ENCODE peak calls at places on chromosome 2, in six cellular contexts. W is coronary artery, A is mesendoderm, J is PC-9, N is NCI-H2171, O is dorsolateral prefrontal cortex. T is an unnamed sample.

GRCh38 chr2:241218131-241219029 is 29.9 kb downstream of the ANO7 start:
- DNase-seq in W (no peak), A (peak), J (peak), N (no peak), O (no peak), T (no peak)

GRCh38 chr2:224369028-224369632 is 32.8 kb downstream of the FAM124B start:
- DNase-seq in W (no peak), A (peak), J (peak), N (no peak), O (no peak), T (no peak)

GRCh38 chr2:240820607-240821428 is 799 bp upstream of the KIF1A start:
- DNase-seq in W (no peak), A (peak), J (no peak), N (peak), O (no peak), T (no peak)

GRCh38 chr2:68606759-68607158 is 36.6 kb upstream of the PROKR1 start:
- DNase-seq in W (no peak), A (no peak), J (no peak), N (no peak), O (no peak), T (no peak)

GRCh38 chr2:109371481-109372170 is 242.1 kb downstream of the SEPTIN10 start:
- DNase-seq in W (peak), A (no peak), J (no peak), N (no peak), O (no peak), T (no peak)

GRCh38 chr2:239729151-239729550 is 296.0 kb downstream of the NDUFA10 start:
- DNase-seq in W (no peak), A (no peak), J (no peak), N (no peak), O (peak), T (no peak)

GRCh38 chr2:231415029-231415428 is 19.5 kb downstream of the B3GNT7 start:
- DNase-seq in W (no peak), A (no peak), J (no peak), N (no peak), O (no peak), T (no peak)

GRCh38 chr2:128425216-128425615 is 106.5 kb upstream of the HS6ST1 start:
- DNase-seq in W (peak), A (peak), J (no peak), N (no peak), O (no peak), T (no peak)

GRCh38 chr2:216354236-216354788 is 18.0 kb downstream of the MARCHF4 start:
- DNase-seq in W (no peak), A (no peak), J (no peak), N (no peak), O (no peak), T (no peak)

GRCh38 chr2:130796280-130796679 is 40.4 kb upstream of the ARHGEF4 start:
- DNase-seq in W (no peak), A (peak), J (no peak), N (no peak), O (no peak), T (no peak)

GRCh38 chr2:55268288-55268906 is 634 bp downstream of the MTIF2 start:
- DNase-seq in W (no peak), A (no peak), J (no peak), N (no peak), O (no peak), T (no peak)

GRCh38 chr2:198371902-198372611 is 567.7 kb downstream of the PLCL1 start:
- DNase-seq in W (no peak), A (no peak), J (no peak), N (no peak), O (no peak), T (peak)

GRCh38 chr2:187593697-187594096 is 39.5 kb upstream of the TFPI start:
- DNase-seq in W (no peak), A (no peak), J (no peak), N (no peak), O (no peak), T (no peak)

GRCh38 chr2:192544371-192544955 is 349.7 kb upstream of the TMEFF2 start:
- DNase-seq in W (no peak), A (no peak), J (no peak), N (no peak), O (no peak), T (peak)

GRCh38 chr2:99729104-99729503 is 239.3 kb upstream of the REV1 start:
- DNase-seq in W (no peak), A (peak), J (no peak), N (no peak), O (no peak), T (no peak)

GRCh38 chr2:174794851-174795374 is 30.6 kb upstream of the CHRNA1 start:
- DNase-seq in W (no peak), A (no peak), J (no peak), N (no peak), O (no peak), T (no peak)

GRCh38 chr2:112869258-112869842 is 32.8 kb upstream of the IL1B start:
- DNase-seq in W (no peak), A (no peak), J (peak), N (peak), O (no peak), T (peak)

GRCh38 chr2:190023860-190024259 is 38.7 kb downstream of the MSTN start:
- DNase-seq in W (no peak), A (peak), J (no peak), N (peak), O (no peak), T (peak)

GRCh38 chr2:192675640-192676039 is 480.9 kb upstream of the TMEFF2 start:
- DNase-seq in W (no peak), A (no peak), J (no peak), N (no peak), O (no peak), T (no peak)

GRCh38 chr2:33146112-33146511 is 199.4 kb downstream of the LTBP1 start:
- DNase-seq in W (no peak), A (no peak), J (no peak), N (no peak), O (no peak), T (no peak)

GRCh38 chr2:237904806-237905599 is 45.6 kb downstream of the RAMP1 start:
- DNase-seq in W (peak), A (no peak), J (no peak), N (no peak), O (no peak), T (no peak)

GRCh38 chr2:215460682-215461081 is 24.8 kb upstream of the FN1 start:
- DNase-seq in W (no peak), A (no peak), J (no peak), N (no peak), O (no peak), T (peak)

GRCh38 chr2:23135481-23136100 is 249.4 kb upstream of the KLHL29 start:
- DNase-seq in W (peak), A (peak), J (no peak), N (no peak), O (peak), T (peak)

GRCh38 chr2:108619916-108620620 is 85.8 kb downstream of the LIMS1 start:
- DNase-seq in W (no peak), A (no peak), J (no peak), N (peak), O (no peak), T (no peak)

GRCh38 chr2:71602115-71602495 is 148.7 kb downstream of the DYSF start:
- DNase-seq in W (no peak), A (no peak), J (no peak), N (no peak), O (peak), T (no peak)

GRCh38 chr2:217387776-217388381 is 528.0 kb upstream of the TNP1 start:
- DNase-seq in W (no peak), A (no peak), J (peak), N (no peak), O (no peak), T (no peak)

GRCh38 chr2:8583400-8584173 is 98.3 kb upstream of the ID2 start:
- DNase-seq in W (peak), A (peak), J (peak), N (no peak), O (peak), T (peak)

GRCh38 chr2:240520143-240520973 is 37.4 kb downstream of the ANKMY1 start:
- DNase-seq in W (peak), A (peak), J (no peak), N (no peak), O (no peak), T (no peak)

GRCh38 chr2:240787521-240788472 is 32.2 kb downstream of the KIF1A start:
- DNase-seq in W (no peak), A (no peak), J (no peak), N (no peak), O (peak), T (no peak)

GRCh38 chr2:143219266-143219665 is 90.0 kb downstream of the ARHGAP15 start:
- DNase-seq in W (no peak), A (no peak), J (no peak), N (no peak), O (no peak), T (no peak)

GRCh38 chr2:25981596-25982272 is 563 bp downstream of the KIF3C start:
- DNase-seq in W (no peak), A (no peak), J (no peak), N (no peak), O (no peak), T (no peak)

GRCh38 chr2:71460056-71460455 is 6.7 kb downstream of the DYSF start:
- DNase-seq in W (no peak), A (no peak), J (no peak), N (no peak), O (no peak), T (no peak)

GRCh38 chr2:135974036-135974435 is 11.4 kb downstream of the DARS1 start:
- DNase-seq in W (no peak), A (no peak), J (no peak), N (no peak), O (no peak), T (no peak)

GRCh38 chr2:176569574-176569973 is 300.3 kb downstream of the MTX2 start:
- DNase-seq in W (no peak), A (no peak), J (no peak), N (no peak), O (no peak), T (no peak)